ENCODE peak calls at places on chromosome 1, in seven cellular contexts. I is cerebellar cortex; Z is OCI-M1; R is ureter; O is immature natural killer cell; A is naive thymus-derived CD8-positive, alpha-beta T cell; X is HEK293T. Q is an unnamed sample.

GRCh38 chr1:228459091-228459993 is 27.8 kb upstream of the RNF187 start:
- DNase-seq in R (peak), A (peak), Z (peak), O (peak), I (peak), X (peak), Q (peak)

GRCh38 chr1:94270801-94271203 is 33.4 kb upstream of the ARHGAP29 start:
- DNase-seq in I (no peak), R (no peak), A (no peak), X (no peak), O (no peak), Z (no peak), Q (no peak)

GRCh38 chr1:29245876-29246275 is 9.6 kb downstream of the PTPRU start:
- DNase-seq in X (no peak), O (no peak), I (peak), R (no peak), Z (no peak), A (no peak), Q (peak)

GRCh38 chr1:240691521-240692338 is 79.8 kb upstream of the GREM2 start:
- DNase-seq in R (peak), O (peak), X (peak), Z (peak), I (peak), A (no peak), Q (peak)

GRCh38 chr1:243422362-243422761 is 166.5 kb downstream of the SDCCAG8 start:
- DNase-seq in I (peak), A (no peak), O (no peak), X (no peak), Z (no peak), R (no peak), Q (no peak)

GRCh38 chr1:239302716-239303115 is 83.7 kb upstream of the CHRM3 start:
- DNase-seq in Z (no peak), I (no peak), X (no peak), A (no peak), O (no peak), R (no peak), Q (no peak)

GRCh38 chr1:53689223-53689622 is 49.7 kb downstream of the GLIS1 start:
- DNase-seq in O (no peak), A (no peak), R (no peak), Z (no peak), I (no peak), X (no peak), Q (no peak)

GRCh38 chr1:55053265-55053954 is 14.1 kb downstream of the PCSK9 start:
- DNase-seq in I (no peak), X (no peak), Z (no peak), O (no peak), A (no peak), R (no peak), Q (no peak)

GRCh38 chr1:109877320-109877771 is 33.3 kb upstream of the CSF1 start:
- DNase-seq in A (no peak), Z (no peak), X (no peak), I (peak), O (no peak), R (peak), Q (no peak)

GRCh38 chr1:54199151-54199764 is 572 bp downstream of the CYB5RL start:
- DNase-seq in X (no peak), Z (peak), O (no peak), R (no peak), I (no peak), A (no peak), Q (peak)

GRCh38 chr1:2020310-2020655 is 1.1 kb downstream of the GABRD start:
- DNase-seq in Z (no peak), X (no peak), O (no peak), A (no peak), R (no peak), I (no peak), Q (no peak)

GRCh38 chr1:30623431-30623830 is 100.0 kb downstream of the MATN1 start:
- DNase-seq in X (no peak), O (no peak), R (no peak), I (no peak), A (no peak), Z (no peak), Q (no peak)